ENCODE peak calls at places on chromosomes 5 and 9, in four cellular contexts. Q is stimulated activated CD8-positive, alpha-beta memory T cell treated with anti-CD3 and anti-CD28 coated beads, Interleukin-12 subunit alpha, Interleukin-12 subunit beta, amount 100 ng/mL, for 4 hours; K is midbrain; Y is brain microvascular endothelial cell. I is an unnamed sample.
A peak's percentile ranks its signal among the peaks of the same experiment; 100 is the strongest.

GRCh38 chr5:14675865-14676300 is 11.4 kb downstream of the OTULIN start:
- DNase-seq in Q (no peak), K (no peak), Y (no peak), I (no peak)

GRCh38 chr5:75648712-75649111 is 37.5 kb downstream of the ANKDD1B start:
- DNase-seq in Q (no peak), K (no peak), Y (no peak), I (no peak)

GRCh38 chr5:143547342-143547741 is 143.9 kb upstream of the NR3C1 start:
- DNase-seq in Q (no peak), K (no peak), Y (no peak), I (no peak)

GRCh38 chr5:176614805-176615478 is 5.0 kb upstream of the GPRIN1 start:
- DNase-seq in Q (no peak), K (no peak), Y (peak; percentile 76), I (no peak)

GRCh38 chr9:477146-477545 is 262.5 kb downstream of the DOCK8 start:
- DNase-seq in Q (no peak), K (no peak), Y (no peak), I (no peak)

GRCh38 chr9:34592895-34593601 is 3.5 kb upstream of the CNTFR start:
- DNase-seq in Q (no peak), K (peak; percentile 73), Y (no peak), I (no peak)

GRCh38 chr5:135386886-135387628 is 12.0 kb downstream of the MACROH2A1 start:
- DNase-seq in Q (no peak), K (peak; percentile 9), Y (peak; percentile 89), I (peak; percentile 69)

GRCh38 chr5:1874820-1875219 is 7.9 kb downstream of the IRX4 start:
- DNase-seq in Q (no peak), K (no peak), Y (no peak), I (no peak)

GRCh38 chr9:109437286-109437685 is 60.8 kb downstream of the PTPN3 start:
- DNase-seq in Q (no peak), K (no peak), Y (no peak), I (no peak)

GRCh38 chr5:56414056-56414455 is 180.9 kb upstream of the ANKRD55 start:
- DNase-seq in Q (no peak), K (no peak), Y (no peak), I (no peak)

GRCh38 chr9:14326264-14326826 is 12.4 kb upstream of the NFIB start:
- DNase-seq in Q (no peak), K (no peak), Y (peak; percentile 16), I (peak; percentile 31)

GRCh38 chr9:120965344-120966004 is 38.9 kb upstream of the TRAF1 start:
- DNase-seq in Q (no peak), K (peak; percentile 57), Y (no peak), I (no peak)

GRCh38 chr5:87413116-87413645 is 451 bp upstream of the CCNH start:
- DNase-seq in Q (no peak), K (peak; percentile 53), Y (no peak), I (no peak)

GRCh38 chr5:179113945-179114641 is 53.9 kb downstream of the ZNF354C start:
- DNase-seq in Q (no peak), K (no peak), Y (no peak), I (no peak)

GRCh38 chr5:180070726-180071417 is 687 bp downstream of the RNF130 start:
- DNase-seq in Q (no peak), K (peak; percentile 52), Y (peak; percentile 30), I (peak; percentile 25)

GRCh38 chr5:110548171-110548570 is 178.3 kb downstream of the TMEM232 start:
- DNase-seq in Q (no peak), K (no peak), Y (no peak), I (no peak)

GRCh38 chr5:100550531-100551036 is 15.4 kb downstream of the FAM174A start:
- DNase-seq in Q (no peak), K (no peak), Y (no peak), I (peak; percentile 46)

GRCh38 chr5:2147504-2148311 is 265.0 kb upstream of the IRX4 start:
- DNase-seq in Q (no peak), K (no peak), Y (no peak), I (no peak)

GRCh38 chr5:96794757-96795156 is 13.0 kb downstream of the ERAP1 start:
- DNase-seq in Q (peak; percentile 36), K (no peak), Y (no peak), I (no peak)

GRCh38 chr9:87324613-87325194 is 173.0 kb upstream of the DAPK1 start:
- DNase-seq in Q (no peak), K (peak; percentile 75), Y (peak; percentile 32), I (peak; percentile 47)

GRCh38 chr5:36691241-36691640 is 84.8 kb downstream of the SLC1A3 start:
- DNase-seq in Q (no peak), K (no peak), Y (no peak), I (no peak)

GRCh38 chr5:168865973-168866372 is 286.8 kb upstream of the PANK3 start:
- DNase-seq in Q (no peak), K (no peak), Y (no peak), I (no peak)

GRCh38 chr5:124764992-124765611 is 18.7 kb upstream of the ZNF608 start:
- DNase-seq in Q (no peak), K (no peak), Y (no peak), I (no peak)

GRCh38 chr9:37104183-37104889 is 16.0 kb upstream of the ZCCHC7 start:
- DNase-seq in Q (no peak), K (no peak), Y (peak; percentile 74), I (peak; percentile 46)

GRCh38 chr5:373710-374602 is 52.4 kb downstream of the AHRR start:
- DNase-seq in Q (peak; percentile 73), K (peak; percentile 1), Y (no peak), I (no peak)

GRCh38 chr9:132547976-132548730 is 34.3 kb upstream of the BARHL1 start:
- DNase-seq in Q (no peak), K (no peak), Y (peak; percentile 11), I (no peak)

GRCh38 chr9:129983891-129984290 is 59.1 kb downstream of the FNBP1 start:
- DNase-seq in Q (no peak), K (no peak), Y (no peak), I (no peak)

GRCh38 chr5:179319741-179320281 is 25.4 kb downstream of the ADAMTS2 start:
- DNase-seq in Q (no peak), K (no peak), Y (peak; percentile 84), I (no peak)

GRCh38 chr9:73667749-73668148 is 516.1 kb downstream of the ANXA1 start:
- DNase-seq in Q (no peak), K (no peak), Y (no peak), I (no peak)

GRCh38 chr9:132946624-132947295 is 2.3 kb upstream of the TSC1 start:
- DNase-seq in Q (no peak), K (no peak), Y (peak; percentile 40), I (peak; percentile 66)

GRCh38 chr5:159106193-159106568 is 6.5 kb upstream of the EBF1 start:
- DNase-seq in Q (no peak), K (no peak), Y (no peak), I (no peak)

GRCh38 chr5:143114481-143114880 is 289.0 kb downstream of the NR3C1 start:
- DNase-seq in Q (no peak), K (no peak), Y (no peak), I (no peak)

GRCh38 chr5:80569961-80570786 is at the start of gene ANKRD34B:
- DNase-seq in Q (no peak), K (no peak), Y (no peak), I (no peak)